ENCODE peak calls at places on chromosome 10, in six cellular contexts. F, D, P, N, Q and Z are unnamed samples.

GRCh38 chr10:60594476-60595051 is 183.7 kb upstream of the CDK1 start:
- DNase-seq in F (no peak), D (no peak), P (no peak), N (no peak), Q (no peak), Z (no peak)

GRCh38 chr10:131213651-131214505 is 97.6 kb downstream of the TCERG1L start:
- DNase-seq in F (no peak), D (peak), P (no peak), N (no peak), Q (no peak), Z (no peak)

GRCh38 chr10:77245953-77246352 is 391.7 kb downstream of the KCNMA1 start:
- DNase-seq in F (no peak), D (no peak), P (no peak), N (peak), Q (no peak), Z (no peak)

GRCh38 chr10:132838346-132838970 is 52.5 kb upstream of the NKX6-2 start:
- DNase-seq in F (peak), D (peak), P (no peak), N (no peak), Q (no peak), Z (no peak)

GRCh38 chr10:84138478-84139125 is 707 bp upstream of the GHITM start:
- DNase-seq in F (no peak), D (no peak), P (peak), N (peak), Q (no peak), Z (peak)

GRCh38 chr10:119149723-119150122 is 15.8 kb downstream of the SFXN4 start:
- DNase-seq in F (no peak), D (no peak), P (no peak), N (no peak), Q (peak), Z (no peak)

GRCh38 chr10:123205041-123205440 is 50.8 kb downstream of the BUB3 start:
- DNase-seq in F (no peak), D (no peak), P (no peak), N (no peak), Q (no peak), Z (no peak)

GRCh38 chr10:69123306-69123746 is 652 bp upstream of the VPS26A start:
- DNase-seq in F (no peak), D (no peak), P (peak), N (no peak), Q (peak), Z (no peak)

DNA sequence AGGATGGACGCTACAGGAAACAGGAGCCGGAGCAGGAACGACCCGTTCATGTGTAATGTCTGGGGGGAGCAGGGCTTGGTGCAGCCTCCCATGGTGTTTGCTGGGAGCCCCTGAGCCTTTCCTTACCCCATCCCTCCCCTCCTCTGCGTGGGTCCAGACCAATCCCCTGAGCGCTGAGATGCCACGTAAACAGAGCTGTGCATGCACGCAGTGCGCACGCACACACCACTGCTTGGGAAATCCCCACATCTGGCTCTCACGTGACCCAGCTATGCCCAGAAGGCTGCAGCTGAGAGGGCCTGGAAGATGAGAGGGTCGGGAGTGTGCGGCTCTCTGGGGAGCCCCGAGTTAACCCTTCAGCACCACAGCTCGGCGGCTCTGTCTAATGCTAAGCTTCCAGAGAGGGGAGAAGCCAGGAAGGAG is 177.3 kb downstream of the SH3PXD2A start:
- DNase-seq in F (peak), D (peak), P (no peak), N (peak), Q (peak), Z (peak)
- H3K4me3 ChIP-seq in F (no peak), D (no peak), P (no peak), N (no peak), Q (peak), Z (no peak)

DNA sequence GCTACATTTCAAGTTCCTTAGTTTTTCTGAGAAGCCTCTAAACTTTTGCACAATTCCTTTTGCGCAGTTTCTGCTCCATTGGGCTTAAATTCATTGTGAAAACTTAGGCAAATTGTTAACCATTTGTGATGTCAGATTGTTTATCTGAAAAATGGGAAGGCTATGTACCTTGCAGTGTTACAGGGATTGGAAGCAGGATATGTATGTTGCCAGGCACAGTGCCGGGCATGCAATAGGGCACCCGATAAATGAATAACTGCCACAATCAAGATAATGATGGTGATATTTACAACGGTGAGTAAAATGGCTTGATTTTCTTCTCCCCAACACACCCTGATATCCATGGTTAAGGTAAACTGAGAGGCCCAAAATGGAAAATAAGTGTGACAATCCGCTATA is 108.2 kb downstream of the CYP26A1 start:
- DNase-seq in F (no peak), D (no peak), P (no peak), N (no peak), Q (no peak), Z (no peak)
- H3K4me3 ChIP-seq in F (no peak), D (no peak), P (no peak), N (no peak), Q (no peak), Z (no peak)

DNA sequence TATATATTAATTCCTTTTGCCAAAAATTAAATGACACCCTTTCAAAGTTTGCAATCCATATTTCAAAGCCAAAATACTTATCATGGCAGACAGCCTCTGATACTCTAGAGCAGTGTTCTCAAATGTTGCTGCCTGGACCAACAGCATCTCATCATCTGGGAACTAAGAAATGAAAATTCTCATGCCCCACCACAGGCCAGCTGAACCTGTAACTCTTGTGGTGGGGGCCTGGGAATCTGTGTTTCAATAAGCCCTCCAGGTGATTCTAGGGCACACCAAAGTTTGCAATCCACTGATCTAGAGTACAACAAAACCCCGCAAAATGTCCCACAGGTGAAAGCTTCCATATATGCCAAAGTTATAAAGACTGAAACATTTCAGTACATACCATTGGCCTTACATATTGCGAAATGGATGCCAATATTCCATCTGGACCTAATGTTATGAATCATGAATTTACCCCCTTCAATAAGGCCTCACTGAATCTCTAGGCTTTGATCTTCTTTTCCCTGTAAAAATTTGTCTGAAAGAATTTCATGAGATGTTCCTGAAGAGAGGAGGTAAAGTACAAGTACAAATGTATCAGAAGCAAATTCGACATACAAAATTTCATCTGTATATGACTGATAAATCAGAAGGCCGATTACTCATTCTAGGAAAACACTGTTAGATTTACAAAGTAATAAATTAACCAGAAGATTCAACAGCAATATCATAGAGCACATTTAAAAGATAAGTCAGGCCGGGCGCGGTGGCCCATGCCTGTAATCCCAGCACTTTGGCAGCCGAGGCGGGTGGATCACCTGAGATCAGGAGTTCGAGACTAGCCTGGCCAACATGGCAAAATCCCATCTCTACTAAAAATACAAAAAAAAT is 25.3 kb upstream of the EPC1 start:
- DNase-seq in F (no peak), D (no peak), P (no peak), N (no peak), Q (no peak), Z (no peak)
- H3K4me3 ChIP-seq in F (no peak), D (no peak), P (no peak), N (no peak), Q (no peak), Z (no peak)

DNA sequence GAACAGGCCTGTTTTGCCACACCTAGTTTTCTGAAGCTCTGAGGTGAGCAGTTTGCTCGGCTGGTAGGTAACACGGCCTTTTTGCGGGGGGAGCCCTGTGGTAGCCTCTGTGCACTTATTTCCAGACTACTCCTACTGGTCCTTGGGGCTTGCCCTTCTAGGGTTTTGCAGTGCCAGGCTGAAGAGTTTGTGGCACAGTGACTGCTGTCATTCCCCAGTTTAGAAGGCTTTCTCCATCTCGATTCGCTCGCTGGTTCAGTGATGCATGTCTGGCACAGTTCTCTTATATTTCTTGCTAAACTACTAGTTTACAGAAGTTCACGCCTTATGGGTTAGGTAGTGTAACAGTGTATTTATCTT is 711 bp downstream of the KIF20B start:
- DNase-seq in F (no peak), D (no peak), P (peak), N (no peak), Q (no peak), Z (no peak)
- H3K4me3 ChIP-seq in F (peak), D (peak), P (peak), N (no peak), Q (peak), Z (no peak)

DNA sequence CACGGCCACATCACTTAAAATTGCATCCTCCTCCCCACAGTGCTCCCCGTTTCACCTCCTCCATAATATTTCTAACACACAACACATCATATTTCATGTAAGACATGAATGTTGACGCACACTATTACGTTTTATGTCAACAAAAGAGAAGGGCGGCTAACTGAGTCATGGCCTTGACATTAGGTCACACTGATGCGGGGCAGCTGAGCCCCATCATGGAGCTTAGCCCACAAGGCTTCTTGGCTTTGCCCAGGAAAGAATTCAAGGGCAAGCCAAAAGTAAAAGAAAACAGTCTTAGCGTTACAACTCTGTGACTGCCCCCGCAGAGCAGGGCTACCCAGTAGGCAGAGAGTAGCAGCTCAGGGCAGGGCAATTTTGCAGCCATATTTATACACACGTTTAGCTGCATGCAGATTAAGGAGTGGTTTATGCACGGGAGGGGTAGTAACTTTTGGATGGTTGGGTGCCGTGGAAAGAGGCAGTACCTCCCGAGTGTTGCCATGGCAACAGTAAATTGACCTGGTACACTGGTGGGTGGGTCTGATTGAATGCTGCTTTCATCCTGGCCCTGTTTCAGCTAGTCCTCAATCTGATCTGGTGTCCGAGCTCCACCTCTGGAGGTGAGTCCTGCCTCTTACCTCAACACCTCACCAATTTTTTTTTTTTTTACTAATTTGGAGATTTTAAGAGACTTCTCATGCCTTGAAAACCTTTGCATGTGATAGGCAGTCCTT is 156.2 kb upstream of the FRMD4A start:
- DNase-seq in F (no peak), D (no peak), P (no peak), N (no peak), Q (no peak), Z (no peak)
- H3K4me3 ChIP-seq in F (no peak), D (no peak), P (no peak), N (no peak), Q (peak), Z (no peak)

GRCh38 chr10:43108951-43109350 is 29.3 kb upstream of the CSGALNACT2 start:
- DNase-seq in F (no peak), D (peak), P (no peak), N (no peak), Q (no peak), Z (no peak)

GRCh38 chr10:43102063-43102828 is 25.4 kb downstream of the RET start:
- DNase-seq in F (no peak), D (no peak), P (no peak), N (no peak), Q (peak), Z (no peak)

GRCh38 chr10:43106256-43107091 is 29.6 kb downstream of the RET start:
- DNase-seq in F (no peak), D (no peak), P (no peak), N (no peak), Q (no peak), Z (no peak)

GRCh38 chr10:43105119-43105792 is 28.4 kb downstream of the RET start:
- DNase-seq in F (peak), D (peak), P (peak), N (peak), Q (peak), Z (peak)

DNA sequence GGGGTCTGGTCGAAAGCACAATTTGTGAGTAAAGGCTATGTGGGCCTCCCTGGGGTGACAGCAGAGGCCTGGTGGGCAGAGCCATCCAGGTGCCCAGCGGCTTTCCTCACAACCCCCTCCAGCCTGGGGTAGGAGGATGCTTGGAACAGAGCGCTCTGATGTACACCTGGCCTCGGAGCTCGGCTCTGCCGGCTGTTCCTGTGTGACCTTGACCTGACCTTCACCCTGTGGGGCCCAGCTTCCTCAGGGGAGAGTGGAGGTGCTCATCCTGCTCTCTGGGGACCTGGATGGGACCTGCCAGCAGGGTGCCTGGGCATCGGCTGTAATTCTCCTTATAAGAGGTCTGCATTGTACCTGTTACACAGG is 28.9 kb downstream of the RET start:
- DNase-seq in F (no peak), D (no peak), P (no peak), N (no peak), Q (no peak), Z (no peak)
- H3K4me3 ChIP-seq in F (no peak), D (peak), P (no peak), N (no peak), Q (no peak), Z (no peak)

GRCh38 chr10:116809528-116810500 is 39.5 kb upstream of the ENO4 start:
- DNase-seq in F (no peak), D (no peak), P (peak), N (peak), Q (no peak), Z (peak)
- H3K4me3 ChIP-seq in F (no peak), D (no peak), P (no peak), N (no peak), Q (peak), Z (no peak)

GRCh38 chr10:116324227-116324950 is at the start of gene CCDC172:
- DNase-seq in F (no peak), D (peak), P (no peak), N (no peak), Q (peak), Z (no peak)

GRCh38 chr10:116325987-116326386 is 1.7 kb downstream of the CCDC172 start:
- DNase-seq in F (no peak), D (no peak), P (no peak), N (no peak), Q (peak), Z (no peak)

GRCh38 chr10:116329153-116329552 is 4.9 kb downstream of the CCDC172 start:
- DNase-seq in F (no peak), D (no peak), P (no peak), N (no peak), Q (no peak), Z (no peak)

DNA sequence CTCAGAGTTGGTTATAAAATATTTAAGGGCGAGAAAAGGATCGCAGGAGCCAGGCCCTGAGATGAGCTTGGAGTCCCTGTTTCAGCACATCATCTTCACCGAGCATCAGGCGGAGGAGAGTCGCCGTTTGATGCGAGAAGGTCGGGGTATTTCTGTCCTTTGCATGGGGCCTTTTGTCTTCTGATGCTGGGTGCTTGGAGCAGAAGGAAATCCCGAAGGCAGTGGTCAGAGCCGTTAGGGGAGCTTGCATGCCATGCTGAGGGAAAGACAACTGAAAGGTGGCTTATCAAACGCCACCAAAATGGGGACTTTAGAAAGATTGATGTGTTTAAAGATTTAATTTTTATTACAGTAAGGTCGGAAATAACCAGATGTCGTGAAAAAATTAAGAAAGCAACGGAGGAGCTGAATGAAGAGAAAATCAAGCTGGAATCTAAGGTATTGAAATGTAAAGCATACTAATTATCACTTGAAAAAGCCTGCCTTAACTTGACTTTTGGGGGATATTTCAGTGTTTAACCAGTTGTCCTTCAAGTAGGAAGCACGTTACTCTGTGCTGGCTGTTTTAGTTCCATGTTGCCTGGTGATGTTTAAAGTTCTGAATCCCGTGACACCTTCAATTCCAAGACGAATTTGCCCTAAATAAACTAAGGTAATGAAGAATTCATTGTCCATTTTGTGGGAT is 845 bp downstream of the CCDC172 start:
- DNase-seq in F (no peak), D (no peak), P (no peak), N (no peak), Q (peak), Z (no peak)
- H3K4me3 ChIP-seq in F (no peak), D (no peak), P (no peak), N (no peak), Q (no peak), Z (no peak)

DNA sequence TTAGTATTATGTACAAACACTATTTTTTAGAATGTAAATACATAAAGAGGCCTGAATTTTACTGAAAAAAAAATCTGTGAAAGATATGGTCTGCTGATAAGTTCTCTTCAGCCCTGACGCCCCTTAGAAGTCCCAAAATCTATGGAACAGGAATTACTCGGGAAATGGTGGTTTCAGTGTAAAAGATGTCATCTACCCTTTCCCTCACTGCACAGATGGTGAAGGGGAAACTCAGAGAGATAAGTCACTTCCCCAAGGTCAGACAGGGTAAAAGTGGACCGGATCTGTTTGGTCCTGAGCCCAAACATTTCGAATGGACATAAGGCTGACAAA is 458 bp upstream of the MCM10 start:
- DNase-seq in F (no peak), D (no peak), P (no peak), N (no peak), Q (peak), Z (no peak)
- H3K4me3 ChIP-seq in F (no peak), D (peak), P (peak), N (no peak), Q (peak), Z (peak)

GRCh38 chr10:97292862-97293198 is 393 bp upstream of the ARHGAP19 start:
- DNase-seq in F (no peak), D (no peak), P (no peak), N (no peak), Q (no peak), Z (no peak)
- H3K4me3 ChIP-seq in F (no peak), D (no peak), P (no peak), N (no peak), Q (peak), Z (no peak)